ENCODE peak calls at places on chromosomes 1 and 21, in four cellular contexts. E is SK-N-SH, C is HCT116, A is HepG2. Z is an unnamed sample.

GRCh38 chr1:205284420-205285144 is 37.0 kb downstream of the NUAK2 start:
- DNase-seq in E (peak), A (peak), C (peak), Z (peak)

GRCh38 chr1:228171221-228171891 is 5.8 kb downstream of the IBA57 start:
- DNase-seq in E (no peak), C (no peak), A (no peak), Z (no peak)

GRCh38 chr1:203129501-203130231 is 2.1 kb downstream of the ADORA1 start:
- DNase-seq in E (peak), C (no peak), A (no peak), Z (peak)

GRCh38 chr1:68229927-68230812 is 2.2 kb downstream of the WLS start:
- DNase-seq in C (no peak), E (no peak), A (no peak), Z (no peak)

GRCh38 chr1:1112237-1112985 is 3.5 kb downstream of the C1orf159 start:
- DNase-seq in C (no peak), E (no peak), A (no peak), Z (no peak)

GRCh38 chr1:59730759-59731478 is 83.8 kb upstream of the HOOK1 start:
- DNase-seq in E (no peak), A (peak), C (peak), Z (no peak)

GRCh38 chr1:171220551-171221175 is 27.6 kb upstream of the FMO1 start:
- DNase-seq in A (no peak), C (no peak), E (no peak), Z (no peak)

GRCh38 chr1:59543211-59543668 is 246.3 kb downstream of the FGGY start:
- DNase-seq in C (no peak), E (no peak), A (peak), Z (no peak)

GRCh38 chr1:170776777-170777176 is 112.8 kb downstream of the PRRX1 start:
- DNase-seq in C (no peak), A (no peak), E (no peak), Z (no peak)

GRCh38 chr1:18693256-18694098 is 62.8 kb downstream of the PAX7 start:
- DNase-seq in C (no peak), E (no peak), A (no peak), Z (no peak)

GRCh38 chr1:1325288-1326074 is 879 bp downstream of the CPTP start:
- DNase-seq in A (no peak), E (no peak), C (no peak), Z (peak)

GRCh38 chr1:2990376-2991115 is 30.7 kb upstream of the ACTRT2 start:
- DNase-seq in E (no peak), C (no peak), A (no peak), Z (no peak)

GRCh38 chr1:25766721-25767436 is 33.1 kb upstream of the SELENON start:
- DNase-seq in C (no peak), A (no peak), E (no peak), Z (peak)

GRCh38 chr1:32958827-32959226 is 5.8 kb downstream of the RNF19B start:
- DNase-seq in C (no peak), E (no peak), A (no peak), Z (no peak)

GRCh38 chr1:180188103-180188506 is 33.4 kb downstream of the QSOX1 start:
- DNase-seq in A (peak), E (peak), C (no peak), Z (peak)

GRCh38 chr21:38645282-38645681 is 147.0 kb upstream of the ERG start:
- DNase-seq in C (no peak), A (no peak), E (no peak), Z (no peak)

GRCh38 chr1:246161626-246162025 is 345.5 kb downstream of the SMYD3 start:
- DNase-seq in E (no peak), C (no peak), A (no peak), Z (no peak)

GRCh38 chr1:215911406-215911968 is 344.4 kb downstream of the KCTD3 start:
- DNase-seq in C (no peak), E (no peak), A (no peak), Z (no peak)

GRCh38 chr21:33968082-33968997 is 52.7 kb upstream of the ATP5PO start:
- DNase-seq in E (no peak), C (no peak), A (peak), Z (no peak)

DNA sequence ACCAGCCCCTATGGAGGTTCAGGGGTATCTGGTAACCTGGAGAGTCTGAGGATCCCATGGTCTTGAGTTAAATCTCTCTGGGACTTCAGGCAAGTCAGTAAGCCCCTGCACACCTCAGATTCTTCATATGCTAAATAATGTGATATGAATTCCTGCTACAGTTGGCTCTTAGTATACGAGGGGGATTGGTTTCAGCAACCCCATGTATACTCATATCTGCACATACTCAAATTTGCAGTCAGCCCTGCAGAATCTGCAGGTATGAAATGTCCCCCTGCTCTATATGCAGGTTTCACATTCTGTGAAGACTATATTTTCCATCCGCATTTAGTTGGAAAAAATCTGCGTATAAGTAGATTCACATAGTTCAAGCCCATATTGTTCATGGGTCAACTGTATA is 136.6 kb downstream of the TOMM20 start:
- DNase-seq in A (no peak), E (no peak), C (no peak), Z (no peak)
- TF ChIP-seq JUND in A (no peak), E (no peak), C (no peak), Z (no peak)

DNA sequence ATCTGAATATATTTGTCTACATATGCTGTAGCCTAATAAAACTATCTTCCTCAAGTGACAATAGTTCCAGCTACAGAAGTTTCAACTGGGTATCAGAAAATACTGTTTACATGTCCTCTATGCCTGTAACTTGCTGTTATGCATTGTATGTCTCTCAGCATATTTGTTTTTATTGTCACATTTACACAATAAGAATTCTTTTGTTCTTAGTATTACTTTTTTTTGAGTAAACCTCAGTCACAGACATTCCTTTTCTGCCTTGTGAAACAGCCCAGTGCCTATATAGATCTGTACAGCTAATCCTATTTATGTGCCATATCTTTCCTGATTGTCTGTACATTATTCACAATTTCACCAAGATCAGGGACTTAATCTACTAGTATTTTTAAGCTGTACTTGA is 565.2 kb downstream of the NEGR1 start:
- DNase-seq in E (no peak), A (no peak), C (no peak), Z (no peak)
- TF ChIP-seq JUND in E (no peak), A (no peak), C (no peak), Z (no peak)

DNA sequence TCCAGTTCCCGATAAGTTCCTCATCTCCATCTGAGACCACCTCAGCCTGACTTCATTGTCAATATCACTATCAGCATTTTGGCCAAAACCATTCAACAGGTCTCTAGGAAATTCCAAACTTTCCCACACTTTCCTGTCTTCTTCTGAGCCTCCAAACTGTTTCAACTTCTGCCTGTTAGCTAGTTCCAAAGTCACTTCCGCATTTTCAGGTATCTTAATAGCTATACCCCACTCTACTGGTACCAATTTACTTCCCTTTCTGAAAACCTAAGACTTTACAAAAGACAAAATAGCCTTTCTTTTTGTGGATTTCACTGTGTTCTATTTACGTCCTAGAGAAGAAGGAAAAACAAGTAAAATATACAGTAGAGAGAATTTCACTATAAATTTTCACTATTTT is 147.0 kb upstream of the FMN2 start:
- DNase-seq in C (no peak), A (no peak), E (no peak), Z (no peak)
- TF ChIP-seq JUND in C (no peak), A (no peak), E (no peak), Z (no peak)

DNA sequence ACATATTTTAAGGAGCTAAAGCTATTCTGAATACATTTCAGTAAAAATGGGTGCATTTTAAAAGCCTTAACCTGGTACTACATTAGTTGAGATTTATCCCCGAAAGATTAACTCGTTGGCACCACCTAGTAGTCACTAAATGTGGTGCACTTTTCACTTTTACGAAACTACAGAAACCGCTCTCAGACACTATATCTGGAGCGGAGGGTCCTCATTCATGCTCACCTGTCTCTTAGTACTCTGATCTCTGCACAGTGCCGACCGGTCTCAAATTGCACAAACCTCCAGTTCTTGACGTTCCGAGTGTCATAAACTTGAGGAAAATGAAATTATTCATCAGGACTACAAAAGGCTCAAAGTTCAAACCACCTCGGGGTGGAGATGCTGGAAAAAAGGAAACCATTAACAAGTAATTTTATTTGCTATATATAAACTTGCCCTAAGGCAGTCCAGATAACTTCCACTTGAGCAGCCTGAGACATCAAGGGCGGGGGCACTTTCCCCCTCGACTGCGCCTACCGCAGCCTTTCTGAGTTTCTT is 722 bp downstream of the LZIC start:
- DNase-seq in E (peak), A (peak), C (no peak), Z (peak)
- TF ChIP-seq JUND in E (no peak), A (no peak), C (no peak), Z (no peak)

GRCh38 chr1:6599141-6599975 is 3.3 kb downstream of the KLHL21 start:
- DNase-seq in C (no peak), E (no peak), A (no peak), Z (no peak)
- TF ChIP-seq JUND in C (no peak), E (no peak), A (no peak), Z (no peak)

GRCh38 chr1:81803423-81804103 is 2.8 kb downstream of the ADGRL2 start:
- DNase-seq in A (peak), C (no peak), E (peak), Z (no peak)
- TF ChIP-seq JUND in A (no peak), C (no peak), E (no peak), Z (no peak)

DNA sequence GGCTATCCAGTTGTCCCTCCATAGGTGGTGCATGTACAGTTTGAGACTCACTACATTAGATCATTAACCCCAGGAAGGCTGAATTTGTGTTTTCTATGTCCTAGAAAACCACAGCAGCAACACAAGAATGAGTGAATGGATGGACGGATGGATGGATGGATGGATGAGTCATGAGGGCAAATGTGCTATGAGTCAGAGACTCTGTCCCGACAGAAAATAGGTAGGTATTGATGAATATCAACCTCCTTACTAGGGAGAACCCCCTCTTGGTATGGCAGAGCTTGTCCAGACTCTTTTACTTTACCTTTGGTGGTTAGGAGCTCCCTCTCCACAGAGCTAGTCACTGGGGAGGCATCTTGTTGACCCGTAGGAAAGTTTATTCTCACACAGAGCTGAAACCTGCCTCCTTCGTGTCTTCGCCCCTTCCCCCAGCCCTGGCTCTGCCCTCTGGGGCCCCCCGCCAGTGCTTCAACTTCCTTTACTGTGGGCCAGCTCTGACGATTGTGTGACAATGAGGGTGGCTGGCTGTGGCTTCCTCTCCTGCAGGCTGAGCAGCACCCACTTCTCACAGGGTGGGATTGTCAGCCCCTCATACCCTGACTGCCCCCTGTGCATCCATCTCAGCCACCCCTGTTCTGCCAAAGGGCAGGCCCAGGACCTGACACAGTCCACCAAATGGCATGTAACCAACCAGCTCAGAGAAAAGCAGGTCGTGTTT is 145.2 kb downstream of the FOXD2 start:
- DNase-seq in C (no peak), A (no peak), E (no peak), Z (no peak)
- TF ChIP-seq JUND in C (no peak), A (no peak), E (no peak), Z (no peak)

Z was measured in T47D.